ENCODE peak calls at places on chromosomes 1 and 21, in four cellular contexts. J is stromal cell of bone marrow; D is stimulated activated CD4-positive, alpha-beta T cell treated with anti-CD3 and anti-CD28 coated beads, Interleukin-12 subunit alpha, Interleukin-12 subunit beta, amount 100 ng/mL, for 24 hours; G is Peyer's patch. Z is an unnamed sample.

GRCh38 chr1:18926315-18927081 is 24.1 kb upstream of the ALDH4A1 start:
- DNase-seq in J (peak), D (peak), G (peak), Z (no peak)

GRCh38 chr1:58575831-58576726 is 973 bp downstream of the TACSTD2 start:
- DNase-seq in J (no peak), D (no peak), G (no peak), Z (no peak)

GRCh38 chr1:12604114-12604874 is 13.7 kb downstream of the DHRS3 start:
- DNase-seq in J (peak), D (peak), G (peak), Z (peak)

GRCh38 chr1:22717038-22717758 is 6.6 kb downstream of the EPHB2 start:
- DNase-seq in J (no peak), D (no peak), G (no peak), Z (no peak)

GRCh38 chr1:25710583-25711347 is 89.2 kb upstream of the SELENON start:
- DNase-seq in J (no peak), D (no peak), G (no peak), Z (no peak)

GRCh38 chr1:94579876-94580294 is 38.3 kb upstream of the F3 start:
- DNase-seq in J (no peak), D (no peak), G (no peak), Z (peak)

GRCh38 chr1:5891736-5892135 is 100.5 kb downstream of the NPHP4 start:
- DNase-seq in J (peak), D (no peak), G (no peak), Z (no peak)

GRCh38 chr1:78340006-78340405 is 150.8 kb upstream of the PTGFR start:
- DNase-seq in J (peak), D (no peak), G (no peak), Z (peak)

GRCh38 chr1:25118554-25118953 is 113.7 kb downstream of the SYF2 start:
- DNase-seq in J (no peak), D (peak), G (no peak), Z (no peak)

GRCh38 chr1:192958350-192958749 is 100.8 kb downstream of the UCHL5 start:
- DNase-seq in J (no peak), D (no peak), G (no peak), Z (no peak)

GRCh38 chr1:234833118-234833517 is 223.1 kb upstream of the IRF2BP2 start:
- DNase-seq in J (no peak), D (no peak), G (no peak), Z (no peak)

GRCh38 chr21:43372663-43373386 is 54.1 kb downstream of the SIK1 start:
- DNase-seq in J (no peak), D (no peak), G (no peak), Z (no peak)

GRCh38 chr1:178694923-178695525 is 30.0 kb upstream of the RALGPS2 start:
- DNase-seq in J (no peak), D (no peak), G (no peak), Z (no peak)

GRCh38 chr21:24050233-24050632 is 1557.0 kb downstream of the MRPL39 start:
- DNase-seq in J (no peak), D (no peak), G (no peak), Z (no peak)

GRCh38 chr1:2627746-2628145 is 5.1 kb downstream of the MMEL1 start:
- DNase-seq in J (no peak), D (no peak), G (no peak), Z (no peak)

GRCh38 chr1:154862927-154863701 is 7.0 kb downstream of the KCNN3 start:
- DNase-seq in J (no peak), D (no peak), G (no peak), Z (no peak)

GRCh38 chr21:26130249-26130896 is 40.2 kb downstream of the APP start:
- DNase-seq in J (no peak), D (no peak), G (no peak), Z (no peak)

GRCh38 chr1:183039985-183040447 is 16.8 kb downstream of the LAMC1 start:
- DNase-seq in J (peak), D (no peak), G (no peak), Z (no peak)

GRCh38 chr1:109821831-109822745 is 58.4 kb upstream of the EPS8L3 start:
- DNase-seq in J (peak), D (no peak), G (no peak), Z (no peak)

GRCh38 chr1:111958911-111959310 is 30.6 kb downstream of the KCND3 start:
- DNase-seq in J (no peak), D (no peak), G (no peak), Z (no peak)

GRCh38 chr21:42091899-42092508 is 20.9 kb downstream of the UMODL1 start:
- DNase-seq in J (no peak), D (no peak), G (no peak), Z (no peak)

GRCh38 chr1:82515650-82516049 is 714.9 kb downstream of the ADGRL2 start:
- DNase-seq in J (no peak), D (no peak), G (no peak), Z (no peak)

GRCh38 chr1:235968837-235969236 is 96.1 kb downstream of the NID1 start:
- DNase-seq in J (no peak), D (no peak), G (no peak), Z (no peak)

GRCh38 chr1:226912587-226913176 is 27.4 kb upstream of the COQ8A start:
- DNase-seq in J (no peak), D (peak), G (peak), Z (no peak)

GRCh38 chr1:3483801-3484444 is 29.5 kb downstream of the ARHGEF16 start:
- DNase-seq in J (no peak), D (peak), G (peak), Z (no peak)

GRCh38 chr1:77797991-77798390 is 18.5 kb downstream of the MIGA1 start:
- DNase-seq in J (no peak), D (no peak), G (no peak), Z (no peak)

GRCh38 chr1:21663951-21664805 is 5.0 kb downstream of the RAP1GAP start:
- DNase-seq in J (no peak), D (no peak), G (no peak), Z (no peak)

GRCh38 chr1:12179111-12179519 is 12.3 kb downstream of the TNFRSF1B start:
- DNase-seq in J (no peak), D (peak), G (peak), Z (no peak)

GRCh38 chr1:21372383-21372782 is 67.6 kb upstream of the NBPF3 start:
- DNase-seq in J (no peak), D (no peak), G (no peak), Z (no peak)

GRCh38 chr21:45622416-45623097 is 21.0 kb upstream of the PCBP3 start:
- DNase-seq in J (no peak), D (no peak), G (no peak), Z (no peak)

GRCh38 chr1:9705337-9706098 is 54.0 kb downstream of the PIK3CD start:
- DNase-seq in J (no peak), D (no peak), G (no peak), Z (peak)

GRCh38 chr1:12144236-12144635 is 22.6 kb upstream of the TNFRSF1B start:
- DNase-seq in J (no peak), D (no peak), G (no peak), Z (no peak)

Z was measured in epithelial cell of proximal tubule.